ENCODE peak calls at places on chromosomes 13 and 19, in five cellular contexts. F is stimulated activated naive CD4-positive, alpha-beta T cell; J is activated CD4-positive, alpha-beta T cell treated with anti-CD3 and anti-CD28 coated beads, Interleukin-2, amount 10 ng/mL, durations not matched to agents 7 days and 5 days; B is activated gamma-delta T cell treated with anti-CD3 and anti-CD28 coated beads, Interleukin-2, amount 50 U/mL, for 16 hours; D is dorsolateral prefrontal cortex. R is an unnamed sample.

GRCh38 chr13:96816261-96816660 is 178.0 kb downstream of the OXGR1 start:
- DNase-seq in F (no peak), B (no peak), J (no peak), D (no peak), R (peak)

GRCh38 chr19:33905473-33905936 is 108.8 kb downstream of the KCTD15 start:
- DNase-seq in F (no peak), D (no peak), J (no peak), B (no peak), R (peak)

GRCh38 chr13:112990783-112991182 is 21.8 kb downstream of the MCF2L start:
- DNase-seq in D (no peak), F (no peak), B (no peak), J (no peak), R (no peak)

GRCh38 chr13:50798923-50799322 is 44.6 kb downstream of the DLEU7 start:
- DNase-seq in J (no peak), F (no peak), B (no peak), D (no peak), R (peak)

GRCh38 chr13:40920826-40921225 is 98.3 kb downstream of the ELF1 start:
- DNase-seq in D (no peak), B (no peak), F (no peak), J (no peak), R (no peak)

GRCh38 chr13:46354143-46355087 is 32.6 kb downstream of the RUBCNL start:
- DNase-seq in D (no peak), B (no peak), J (peak), F (no peak), R (peak)

GRCh38 chr13:23488442-23488841 is 54.9 kb upstream of the SACS start:
- DNase-seq in F (no peak), J (no peak), D (no peak), B (no peak), R (peak)

GRCh38 chr13:98571955-98572662 is 4.8 kb downstream of the STK24 start:
- DNase-seq in D (no peak), F (no peak), J (peak), B (no peak), R (no peak)

GRCh38 chr13:36879218-36879938 is 40.7 kb downstream of the SMAD9 start:
- DNase-seq in J (no peak), D (no peak), F (no peak), B (no peak), R (no peak)

GRCh38 chr19:5563941-5564612 is 3.7 kb downstream of the TINCR start:
- DNase-seq in D (no peak), F (no peak), B (no peak), J (no peak), R (peak)

GRCh38 chr13:113404366-113404722 is 40.4 kb upstream of the GRTP1 start:
- DNase-seq in D (peak), J (no peak), F (no peak), B (no peak), R (no peak)

GRCh38 chr19:41552558-41552957 is 23.4 kb upstream of the CEACAM21 start:
- DNase-seq in D (no peak), J (no peak), F (peak), B (no peak), R (no peak)

R was measured in brain microvascular endothelial cell.